ENCODE peak calls at places on chromosomes 12 and 14, in nine cellular contexts. M, U, N, A, F, C, O, G and Q are unnamed samples.

GRCh38 chr12:19095331-19095730 is 34.2 kb upstream of the PLEKHA5 start:
- DNase-seq in F (no peak), G (no peak), U (no peak), O (no peak), A (no peak), M (no peak), C (no peak), N (no peak), Q (no peak)

GRCh38 chr12:68884251-68884650 is 48.7 kb downstream of the CPM start:
- DNase-seq in G (no peak), O (no peak), U (no peak), F (no peak), C (no peak), N (no peak), A (no peak), M (no peak), Q (no peak)

GRCh38 chr12:1281683-1282366 is 290.8 kb downstream of the ERC1 start:
- DNase-seq in F (peak; percentile 80), A (no peak), O (no peak), M (peak; percentile 67), N (no peak), U (peak; percentile 34), G (no peak), C (no peak), Q (no peak)

GRCh38 chr14:63901434-63902085 is 48.8 kb downstream of the SYNE2 start:
- DNase-seq in U (peak; percentile 30), C (no peak), G (no peak), N (no peak), F (peak; percentile 78), O (no peak), M (peak; percentile 61), A (no peak), Q (no peak)

GRCh38 chr14:89240414-89240813 is 176.6 kb downstream of the FOXN3 start:
- DNase-seq in M (no peak), C (no peak), G (no peak), N (no peak), O (no peak), A (no peak), U (peak; percentile 70), F (peak; percentile 49), Q (no peak)

GRCh38 chr12:27424631-27425230 is 21.8 kb upstream of the SMCO2 start:
- DNase-seq in G (no peak), U (peak; percentile 42), A (no peak), C (no peak), F (peak; percentile 60), N (no peak), O (peak; percentile 34), M (peak; percentile 28), Q (no peak)

GRCh38 chr12:4719821-4720636 is at the start of gene GALNT8:
- DNase-seq in F (no peak), A (no peak), U (peak; percentile 45), M (no peak), O (no peak), N (no peak), C (no peak), G (no peak), Q (no peak)

GRCh38 chr12:95218852-95219171 is 1.2 kb downstream of the VEZT start:
- DNase-seq in U (peak; percentile 34), O (no peak), N (no peak), F (peak; percentile 3), G (no peak), A (no peak), M (no peak), C (peak; percentile 30), Q (peak; percentile 49)

GRCh38 chr14:69715725-69716482 is 51.0 kb upstream of the SRSF5 start:
- DNase-seq in U (peak; percentile 65), G (peak; percentile 73), M (peak; percentile 52), C (no peak), N (no peak), F (peak; percentile 14), O (no peak), A (no peak), Q (no peak)

GRCh38 chr14:51419685-51420084 is 179.6 kb downstream of the TMX1 start:
- DNase-seq in A (peak; percentile 32), M (no peak), O (no peak), F (no peak), U (peak; percentile 88), G (no peak), C (no peak), N (no peak), Q (peak; percentile 44)

GRCh38 chr14:22547309-22547947 is 41.6 kb downstream of the DAD1 start:
- DNase-seq in G (no peak), C (no peak), O (no peak), M (no peak), A (no peak), F (peak; percentile 54), U (peak; percentile 60), N (no peak), Q (no peak)